ENCODE peak calls at places on chromosome 3, in ten cellular contexts. X is GM20000, E is kidney tubule cell, O is GM04504, U is putamen, Z is fibroblast of lung, M is GM13977, L is pons, J is globus pallidus, Y is ecto neural progenitor cell. K is an unnamed sample.
A peak's percentile ranks its signal among the peaks of the same experiment; 100 is the strongest.

GRCh38 chr3:172272699-172273098 is 175.6 kb downstream of the GHSR start:
- DNase-seq in M (no peak), J (no peak), X (no peak), O (peak; percentile 49), L (no peak), U (no peak), Y (no peak), E (no peak), Z (no peak), K (no peak)

GRCh38 chr3:149395107-149396089 is 17.9 kb upstream of the TM4SF1 start:
- DNase-seq in Z (peak; percentile 79), U (no peak), X (no peak), E (peak; percentile 53), M (no peak), O (no peak), J (no peak), L (no peak), Y (no peak), K (no peak)

GRCh38 chr3:15114466-15115358 is 15.8 kb upstream of the RBSN start:
- DNase-seq in E (no peak), U (no peak), J (no peak), L (no peak), Y (no peak), Z (no peak), O (no peak), M (no peak), X (no peak), K (no peak)

GRCh38 chr3:147120029-147120428 is 286.3 kb downstream of the ZIC4 start:
- DNase-seq in O (no peak), Z (peak; percentile 26), Y (no peak), M (no peak), U (no peak), J (peak; percentile 10), L (peak; percentile 37), E (no peak), X (no peak), K (no peak)

GRCh38 chr3:66153961-66154923 is 66.6 kb upstream of the SLC25A26 start:
- DNase-seq in L (peak; percentile 14), M (no peak), Y (no peak), J (peak; percentile 11), O (no peak), U (no peak), Z (peak; percentile 37), X (no peak), E (peak; percentile 46), K (no peak)

GRCh38 chr3:31932990-31933389 is 48.1 kb downstream of the OSBPL10 start:
- DNase-seq in M (no peak), J (no peak), E (no peak), Y (no peak), X (no peak), U (no peak), L (no peak), O (no peak), Z (no peak), K (no peak)

GRCh38 chr3:151923901-151924300 is 50.5 kb downstream of the SUCNR1 start:
- DNase-seq in L (no peak), U (no peak), Y (no peak), E (no peak), M (no peak), O (no peak), Z (peak; percentile 75), X (no peak), J (no peak), K (no peak)

GRCh38 chr3:195140410-195140809 is 130.5 kb downstream of the XXYLT1 start:
- DNase-seq in O (no peak), L (no peak), M (no peak), E (no peak), J (no peak), X (no peak), Y (no peak), Z (no peak), U (no peak), K (no peak)

GRCh38 chr3:184679056-184679502 is 32.8 kb downstream of the MAGEF1 start:
- DNase-seq in U (no peak), E (no peak), Y (peak; percentile 78), M (no peak), X (no peak), Z (no peak), O (no peak), L (no peak), J (no peak), K (no peak)

GRCh38 chr3:174957081-174957480 is 97.9 kb downstream of the NAALADL2 start:
- DNase-seq in X (no peak), J (no peak), M (no peak), E (peak; percentile 47), O (no peak), L (no peak), U (no peak), Y (no peak), Z (peak; percentile 40), K (no peak)

GRCh38 chr3:194034556-194035336 is 101.2 kb upstream of the HES1 start:
- DNase-seq in L (no peak), M (no peak), U (no peak), Z (no peak), O (no peak), X (no peak), J (no peak), Y (no peak), E (no peak), K (no peak)

GRCh38 chr3:9404680-9405079 is 7.3 kb downstream of the SETD5 start:
- DNase-seq in E (no peak), U (peak; percentile 42), J (no peak), X (no peak), Y (no peak), M (peak; percentile 20), L (no peak), Z (no peak), O (no peak), K (no peak)

GRCh38 chr3:9028134-9028533 is 64.9 kb upstream of the RAD18 start:
- DNase-seq in U (peak; percentile 86), Y (no peak), E (no peak), J (peak; percentile 89), O (peak; percentile 45), M (no peak), L (peak; percentile 93), Z (peak; percentile 77), X (no peak), K (no peak)

GRCh38 chr3:187551419-187551818 is 118.8 kb downstream of the SST start:
- DNase-seq in L (no peak), O (peak; percentile 25), Z (peak; percentile 71), Y (no peak), J (no peak), X (no peak), M (no peak), E (peak; percentile 51), U (no peak), K (no peak)

GRCh38 chr3:98513136-98513535 is 9.6 kb downstream of the CLDND1 start:
- DNase-seq in L (peak; percentile 60), O (no peak), Z (peak; percentile 23), Y (no peak), M (no peak), U (no peak), X (no peak), E (peak; percentile 64), J (peak; percentile 54), K (no peak)

GRCh38 chr3:134709563-134710312 is 58.9 kb upstream of the KY start:
- DNase-seq in Z (peak; percentile 57), Y (no peak), X (no peak), E (peak; percentile 20), O (no peak), L (no peak), U (no peak), J (no peak), M (no peak), K (no peak)

GRCh38 chr3:52529376-52530333 is 4.0 kb downstream of the NT5DC2 start:
- DNase-seq in X (no peak), O (no peak), M (no peak), Y (peak; percentile 37), L (no peak), J (no peak), Z (peak; percentile 56), U (no peak), E (no peak), K (no peak)

GRCh38 chr3:163384383-163384782 is 1693.9 kb downstream of the SI start:
- DNase-seq in U (no peak), Y (no peak), Z (no peak), J (no peak), O (no peak), M (no peak), X (no peak), E (no peak), L (no peak), K (no peak)

GRCh38 chr3:189944285-189945145 is 176.2 kb downstream of the P3H2 start:
- DNase-seq in O (no peak), U (no peak), Z (no peak), E (peak; percentile 30), M (no peak), J (no peak), Y (no peak), L (no peak), X (no peak), K (no peak)

GRCh38 chr3:8669019-8669418 is 24.4 kb upstream of the SSUH2 start:
- DNase-seq in L (no peak), Y (no peak), U (no peak), Z (no peak), M (no peak), O (no peak), X (no peak), E (no peak), J (no peak), K (no peak)

GRCh38 chr3:99505200-99505599 is 133.2 kb upstream of the COL8A1 start:
- DNase-seq in E (no peak), U (no peak), J (no peak), M (no peak), X (no peak), Y (no peak), O (no peak), Z (no peak), L (no peak), K (no peak)

GRCh38 chr3:50450135-50450911 is 53.1 kb downstream of the CACNA2D2 start:
- DNase-seq in U (peak; percentile 73), J (peak; percentile 33), Z (peak; percentile 77), M (no peak), L (peak; percentile 28), E (peak; percentile 53), X (no peak), O (no peak), Y (no peak), K (peak; percentile 85)

GRCh38 chr3:134949150-134949549 is 154.1 kb downstream of the EPHB1 start:
- DNase-seq in O (no peak), E (no peak), M (no peak), X (no peak), U (no peak), L (no peak), Z (no peak), J (no peak), Y (no peak), K (no peak)

K was measured in activated CD8-positive, alpha-beta T cell treated with anti-CD3 and anti-CD28 coated beads, Interleukin-2, amount 10 ng/mL, durations not matched to agents 7 days and 5 days.